ENCODE peak calls at places on chromosomes 5 and 9, in eight cellular contexts. M is Peyer's patch; U is activated CD8-positive, alpha-beta memory T cell treated with anti-CD3 and anti-CD28 coated beads, Interleukin-2, amount 10 ng/mL, durations not matched to agents 7 days and 5 days; G is T-helper 17 cell; D is kidney; A is stimulated activated naive CD4-positive, alpha-beta T cell; I is stimulated activated CD8-positive, alpha-beta memory T cell treated with anti-CD3 and anti-CD28 coated beads, Interleukin-7, amount 100 ng/mL, for 24 hours; R is activated gamma-delta T cell treated with Interleukin-2 at 50 U/mL for 16 hours. X is an unnamed sample.
A peak's percentile ranks its signal among the peaks of the same experiment; 100 is the strongest.

GRCh38 chr5:65742565-65743231 is 20.7 kb downstream of the NLN start:
- DNase-seq in I (no peak), G (no peak), U (peak; percentile 47), A (no peak), R (no peak), M (no peak), D (no peak), X (peak; percentile 83)

GRCh38 chr9:124594215-124594614 is 87.0 kb upstream of the NR5A1 start:
- DNase-seq in R (no peak), G (no peak), M (no peak), A (no peak), I (no peak), D (no peak), U (no peak), X (no peak)

GRCh38 chr9:117535439-117535838 is 120.6 kb upstream of the ASTN2 start:
- DNase-seq in R (no peak), I (no peak), U (no peak), G (no peak), M (no peak), D (no peak), A (no peak), X (no peak)

GRCh38 chr5:134136771-134137170 is 22.3 kb downstream of the TCF7 start:
- DNase-seq in M (no peak), G (no peak), A (no peak), U (peak; percentile 37), R (no peak), I (no peak), D (peak; percentile 41), X (no peak)

GRCh38 chr5:19853616-19854240 is 134.3 kb downstream of the CDH18 start:
- DNase-seq in D (no peak), A (no peak), M (no peak), I (no peak), G (no peak), U (no peak), R (no peak), X (peak; percentile 94)

GRCh38 chr5:39485075-39485474 is 60.3 kb upstream of the DAB2 start:
- DNase-seq in U (no peak), R (no peak), A (no peak), I (no peak), D (no peak), G (no peak), M (no peak), X (peak; percentile 13)

GRCh38 chr9:120652902-120653301 is 61.4 kb downstream of the MEGF9 start:
- DNase-seq in I (no peak), U (no peak), A (no peak), D (no peak), R (no peak), G (no peak), M (no peak), X (no peak)

GRCh38 chr5:149399775-149400174 is 20.7 kb upstream of the IL17B start:
- DNase-seq in M (no peak), U (no peak), G (no peak), I (no peak), D (no peak), A (no peak), R (no peak), X (no peak)

GRCh38 chr9:98777618-98778017 is 18.7 kb downstream of the ANKS6 start:
- DNase-seq in D (no peak), I (no peak), U (no peak), G (no peak), A (no peak), R (no peak), M (no peak), X (no peak)